ENCODE peak calls at places on chromosomes 1 and 21, in six cellular contexts. C, R, H, Z, V and G are unnamed samples.

GRCh38 chr1:110746644-110747259 is 72.0 kb upstream of the KCNA3 start:
- DNase-seq in C (peak), H (no peak), Z (peak), V (peak), R (peak), G (no peak)

GRCh38 chr21:46207920-46208571 is 20.5 kb downstream of the LSS start:
- DNase-seq in Z (no peak), C (no peak), H (no peak), V (no peak), R (no peak), G (no peak)

GRCh38 chr1:3369437-3370076 is 84.9 kb upstream of the ARHGEF16 start:
- DNase-seq in C (peak), R (peak), H (peak), Z (no peak), V (peak), G (no peak)

GRCh38 chr1:39852214-39852791 is 31.0 kb downstream of the TRIT1 start:
- DNase-seq in V (peak), R (no peak), C (peak), Z (no peak), H (no peak), G (no peak)

GRCh38 chr1:100443739-100444571 is 91.6 kb downstream of the CDC14A start:
- DNase-seq in C (peak), Z (no peak), H (no peak), R (no peak), V (peak), G (no peak)

GRCh38 chr1:114369930-114370329 is 141.1 kb downstream of the TRIM33 start:
- DNase-seq in R (no peak), Z (no peak), V (no peak), C (no peak), H (no peak), G (no peak)

GRCh38 chr1:184940226-184940625 is 34.1 kb downstream of the NIBAN1 start:
- DNase-seq in H (no peak), V (no peak), Z (no peak), R (no peak), C (no peak), G (no peak)

GRCh38 chr1:111202707-111203623 is 2.5 kb upstream of the DENND2D start:
- DNase-seq in H (no peak), R (no peak), C (no peak), Z (no peak), V (no peak), G (no peak)

GRCh38 chr1:63010898-63011660 is 227.1 kb downstream of the ATG4C start:
- DNase-seq in C (no peak), Z (no peak), V (no peak), H (no peak), R (no peak), G (no peak)

GRCh38 chr1:64474639-64475038 is 4.7 kb downstream of the CACHD1 start:
- DNase-seq in Z (no peak), R (peak), H (peak), C (peak), V (no peak), G (no peak)

GRCh38 chr1:11842154-11843041 is 5.2 kb downstream of the NPPA start:
- DNase-seq in C (peak), V (no peak), H (no peak), R (peak), Z (no peak), G (no peak)

GRCh38 chr1:35281565-35281964 is 13.1 kb downstream of the ZMYM4 start:
- DNase-seq in C (no peak), Z (no peak), R (no peak), V (no peak), H (no peak), G (no peak)

GRCh38 chr1:235783148-235783776 is 83.4 kb downstream of the LYST start:
- DNase-seq in R (no peak), Z (no peak), H (no peak), V (peak), C (peak), G (no peak)

GRCh38 chr1:24759492-24759891 is 14.2 kb downstream of the CLIC4 start:
- DNase-seq in R (no peak), Z (no peak), H (no peak), V (no peak), C (no peak), G (no peak)

GRCh38 chr1:86991549-86992186 is 77.2 kb downstream of the HS2ST1 start:
- DNase-seq in C (no peak), H (no peak), Z (no peak), R (no peak), V (no peak), G (no peak)

GRCh38 chr21:27700974-27701614 is 734.2 kb upstream of the ADAMTS5 start:
- DNase-seq in C (peak), V (peak), H (peak), Z (peak), R (peak), G (no peak)

GRCh38 chr1:234543442-234544093 is 64.6 kb upstream of the TARBP1 start:
- DNase-seq in V (no peak), C (no peak), H (no peak), R (peak), Z (no peak), G (no peak)

GRCh38 chr1:203268901-203269653 is 36.2 kb upstream of the BTG2 start:
- DNase-seq in V (peak), Z (no peak), H (no peak), C (peak), R (no peak), G (no peak)

GRCh38 chr1:27116697-27117096 is 38.2 kb downstream of the SLC9A1 start:
- DNase-seq in H (no peak), Z (no peak), C (peak), R (no peak), V (peak), G (no peak)

GRCh38 chr1:222948079-222948478 is 133.2 kb downstream of the DISP1 start:
- DNase-seq in Z (no peak), V (peak), C (no peak), R (no peak), H (no peak), G (no peak)

GRCh38 chr1:118716775-118717174 is 271.4 kb downstream of the TBX15 start:
- DNase-seq in H (no peak), Z (no peak), C (no peak), R (no peak), V (peak), G (no peak)

GRCh38 chr1:220040028-220040596 is 6.2 kb downstream of the EPRS1 start:
- DNase-seq in V (no peak), C (no peak), Z (no peak), R (no peak), H (no peak), G (no peak)

GRCh38 chr1:226975259-226975908 is 35.3 kb downstream of the COQ8A start:
- DNase-seq in C (no peak), V (no peak), H (no peak), Z (no peak), R (no peak), G (no peak)

GRCh38 chr1:232766904-232767303 is 38.3 kb upstream of the MAP10 start:
- DNase-seq in V (no peak), H (no peak), C (no peak), R (no peak), Z (no peak), G (no peak)

GRCh38 chr1:240967070-240967724 is 355.2 kb upstream of the GREM2 start:
- DNase-seq in C (no peak), H (no peak), V (peak), Z (no peak), R (no peak), G (no peak)
- TF ChIP-seq CTCF in C (no peak), H (no peak), V (peak), Z (no peak), R (no peak), G (no peak)

GRCh38 chr1:158329807-158330206 is 1.5 kb downstream of the CD1B start:
- DNase-seq in Z (no peak), R (no peak), C (peak), H (no peak), V (no peak), G (no peak)
- TF ChIP-seq CTCF in Z (peak), R (no peak), C (peak), H (no peak), V (no peak), G (no peak)

DNA sequence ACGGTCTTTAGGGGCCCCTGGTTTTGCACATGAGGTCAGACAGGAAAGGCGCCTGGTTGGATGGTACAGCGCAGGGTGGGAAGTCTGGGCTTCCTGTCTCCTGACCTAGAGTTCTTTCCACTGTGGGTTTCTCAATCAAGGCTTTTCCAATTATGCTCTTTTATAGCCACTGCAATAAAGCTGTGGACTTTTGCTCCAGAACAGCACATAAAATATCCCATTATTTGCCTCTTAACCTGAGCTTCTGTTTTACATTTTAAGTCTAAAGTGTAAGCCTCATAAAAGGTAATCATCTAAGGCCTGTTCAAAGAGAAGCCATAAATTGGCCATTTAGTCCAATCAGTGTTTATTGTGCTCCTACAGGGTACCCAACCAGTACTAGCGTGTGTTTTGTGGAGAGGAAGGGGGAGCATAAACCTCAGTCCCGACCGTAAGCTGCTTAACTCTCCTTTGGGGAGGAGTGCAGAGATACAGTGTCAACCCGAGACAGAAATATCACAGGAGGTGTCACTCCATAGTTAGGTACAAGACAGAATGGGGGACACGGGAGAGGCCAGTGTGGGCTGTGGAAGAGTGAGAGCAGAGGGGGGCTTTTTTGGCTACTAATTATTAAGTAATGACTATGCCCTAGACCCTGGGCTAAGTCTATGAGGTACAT is 270.0 kb downstream of the TRABD2B start:
- DNase-seq in C (no peak), H (no peak), V (no peak), R (no peak), Z (no peak), G (no peak)
- TF ChIP-seq CTCF in C (no peak), H (no peak), V (no peak), R (no peak), Z (no peak), G (no peak)

GRCh38 chr1:51139474-51139873 is 37.4 kb downstream of the C1orf185 start:
- DNase-seq in C (peak), R (no peak), H (no peak), V (peak), Z (no peak), G (no peak)
- TF ChIP-seq CTCF in C (peak), R (peak), H (no peak), V (peak), Z (no peak), G (no peak)

GRCh38 chr1:14949836-14950674 is 203.5 kb upstream of the TMEM51 start:
- DNase-seq in V (no peak), C (no peak), Z (no peak), R (no peak), H (no peak), G (no peak)
- TF ChIP-seq CTCF in V (no peak), C (no peak), Z (no peak), R (no peak), H (no peak), G (no peak)